ENCODE peak calls at places on chromosome 10, in eight cellular contexts. One of them, this sample, is unnamed.
A peak's percentile ranks its signal among the peaks of the same experiment; 100 is the strongest.

GRCh38 chr10:61356342-61356741 is 96.8 kb downstream of the TMEM26 start:
- DNase-seq in hepatic stellate cell: no peak
- DNase-seq in keratinocyte: no peak
- DNase-seq in ovary: no peak
- DNase-seq in Caki2: no peak
- DNase-seq in T-helper 22 cell: no peak
- DNase-seq in head of caudate nucleus: no peak
- DNase-seq in GM10248: no peak
- DNase-seq in this sample: no peak

GRCh38 chr10:10045765-10046028 is 972.0 kb upstream of the CELF2 start:
- DNase-seq in head of caudate nucleus: no peak
- DNase-seq in GM10248: no peak
- DNase-seq in Caki2: no peak
- DNase-seq in ovary: no peak
- DNase-seq in T-helper 22 cell: no peak
- DNase-seq in hepatic stellate cell: no peak
- DNase-seq in keratinocyte: no peak
- DNase-seq in this sample: no peak

GRCh38 chr10:121928528-121928884 is 675 bp upstream of the ATE1 start:
- DNase-seq in T-helper 22 cell: no peak
- DNase-seq in head of caudate nucleus: no peak
- DNase-seq in keratinocyte: no peak
- DNase-seq in GM10248: peak; percentile 37
- DNase-seq in Caki2: no peak
- DNase-seq in ovary: no peak
- DNase-seq in hepatic stellate cell: peak; percentile 20
- DNase-seq in this sample: no peak

GRCh38 chr10:12981570-12981969 is 19.9 kb downstream of the CCDC3 start:
- DNase-seq in keratinocyte: peak; percentile 21
- DNase-seq in GM10248: no peak
- DNase-seq in head of caudate nucleus: no peak
- DNase-seq in ovary: no peak
- DNase-seq in Caki2: peak; percentile 19
- DNase-seq in hepatic stellate cell: peak; percentile 17
- DNase-seq in T-helper 22 cell: no peak
- DNase-seq in this sample: no peak

GRCh38 chr10:6274040-6274439 is 71.3 kb downstream of the PFKFB3 start:
- DNase-seq in head of caudate nucleus: no peak
- DNase-seq in T-helper 22 cell: no peak
- DNase-seq in Caki2: no peak
- DNase-seq in GM10248: no peak
- DNase-seq in hepatic stellate cell: no peak
- DNase-seq in ovary: no peak
- DNase-seq in keratinocyte: no peak
- DNase-seq in this sample: no peak

GRCh38 chr10:4141471-4141870 is 356.5 kb upstream of the KLF6 start:
- DNase-seq in T-helper 22 cell: no peak
- DNase-seq in head of caudate nucleus: no peak
- DNase-seq in hepatic stellate cell: peak; percentile 9
- DNase-seq in GM10248: no peak
- DNase-seq in Caki2: peak; percentile 16
- DNase-seq in keratinocyte: no peak
- DNase-seq in ovary: no peak
- DNase-seq in this sample: no peak

GRCh38 chr10:63375458-63375857 is 90.3 kb downstream of the JMJD1C start:
- DNase-seq in head of caudate nucleus: no peak
- DNase-seq in hepatic stellate cell: no peak
- DNase-seq in GM10248: no peak
- DNase-seq in Caki2: no peak
- DNase-seq in keratinocyte: no peak
- DNase-seq in ovary: no peak
- DNase-seq in T-helper 22 cell: no peak
- DNase-seq in this sample: no peak

GRCh38 chr10:112716924-112717348 is 233.1 kb upstream of the TCF7L2 start:
- DNase-seq in hepatic stellate cell: no peak
- DNase-seq in GM10248: no peak
- DNase-seq in ovary: no peak
- DNase-seq in Caki2: peak; percentile 60
- DNase-seq in T-helper 22 cell: no peak
- DNase-seq in keratinocyte: no peak
- DNase-seq in head of caudate nucleus: no peak
- DNase-seq in this sample: no peak

GRCh38 chr10:72906446-72906845 is 12.9 kb downstream of the OIT3 start:
- DNase-seq in head of caudate nucleus: no peak
- DNase-seq in hepatic stellate cell: no peak
- DNase-seq in ovary: no peak
- DNase-seq in GM10248: no peak
- DNase-seq in T-helper 22 cell: no peak
- DNase-seq in keratinocyte: no peak
- DNase-seq in Caki2: no peak
- DNase-seq in this sample: no peak

GRCh38 chr10:29254123-29255046 is 34.5 kb upstream of the LYZL1 start:
- DNase-seq in hepatic stellate cell: peak; percentile 29
- DNase-seq in T-helper 22 cell: no peak
- DNase-seq in ovary: no peak
- DNase-seq in keratinocyte: no peak
- DNase-seq in head of caudate nucleus: no peak
- DNase-seq in Caki2: peak; percentile 62
- DNase-seq in GM10248: no peak
- DNase-seq in this sample: no peak

GRCh38 chr10:68154211-68154497 is 44.9 kb downstream of the MYPN start:
- DNase-seq in ovary: peak; percentile 77
- DNase-seq in T-helper 22 cell: no peak
- DNase-seq in keratinocyte: no peak
- DNase-seq in head of caudate nucleus: peak; percentile 59
- DNase-seq in hepatic stellate cell: peak; percentile 29
- DNase-seq in GM10248: no peak
- DNase-seq in Caki2: no peak
- DNase-seq in this sample: peak; percentile 13

GRCh38 chr10:43809211-43809930 is 160.7 kb upstream of the ZNF32 start:
- DNase-seq in Caki2: peak; percentile 84
- DNase-seq in GM10248: no peak
- DNase-seq in head of caudate nucleus: no peak
- DNase-seq in hepatic stellate cell: peak; percentile 80
- DNase-seq in ovary: no peak
- DNase-seq in T-helper 22 cell: no peak
- DNase-seq in keratinocyte: no peak
- DNase-seq in this sample: no peak

GRCh38 chr10:97468162-97468561 is 22.2 kb downstream of the ZDHHC16 start:
- DNase-seq in head of caudate nucleus: no peak
- DNase-seq in ovary: no peak
- DNase-seq in GM10248: no peak
- DNase-seq in keratinocyte: no peak
- DNase-seq in Caki2: no peak
- DNase-seq in hepatic stellate cell: no peak
- DNase-seq in T-helper 22 cell: no peak
- DNase-seq in this sample: no peak

GRCh38 chr10:72375173-72375572 is 20.5 kb upstream of the DNAJB12 start:
- DNase-seq in T-helper 22 cell: no peak
- DNase-seq in ovary: no peak
- DNase-seq in head of caudate nucleus: no peak
- DNase-seq in keratinocyte: no peak
- DNase-seq in Caki2: no peak
- DNase-seq in hepatic stellate cell: peak; percentile 24
- DNase-seq in GM10248: no peak
- DNase-seq in this sample: no peak

GRCh38 chr10:28120043-28120749 is 121.3 kb upstream of the ODAD2 start:
- DNase-seq in GM10248: no peak
- DNase-seq in Caki2: no peak
- DNase-seq in hepatic stellate cell: no peak
- DNase-seq in T-helper 22 cell: no peak
- DNase-seq in head of caudate nucleus: no peak
- DNase-seq in keratinocyte: no peak
- DNase-seq in ovary: peak; percentile 16
- DNase-seq in this sample: no peak

GRCh38 chr10:121900443-121901174 is 27.2 kb downstream of the ATE1 start:
- DNase-seq in T-helper 22 cell: no peak
- DNase-seq in GM10248: peak; percentile 60
- DNase-seq in Caki2: peak; percentile 49
- DNase-seq in ovary: no peak
- DNase-seq in keratinocyte: peak; percentile 7
- DNase-seq in hepatic stellate cell: peak; percentile 48
- DNase-seq in head of caudate nucleus: no peak
- DNase-seq in this sample: no peak

GRCh38 chr10:26733750-26734568 is 36.5 kb downstream of the PDSS1 start:
- DNase-seq in hepatic stellate cell: no peak
- DNase-seq in ovary: no peak
- DNase-seq in Caki2: no peak
- DNase-seq in keratinocyte: no peak
- DNase-seq in head of caudate nucleus: peak; percentile 39
- DNase-seq in T-helper 22 cell: no peak
- DNase-seq in GM10248: no peak
- DNase-seq in this sample: no peak

GRCh38 chr10:59971915-59972314 is 65.6 kb upstream of the CCDC6 start:
- DNase-seq in T-helper 22 cell: no peak
- DNase-seq in head of caudate nucleus: no peak
- DNase-seq in GM10248: no peak
- DNase-seq in keratinocyte: no peak
- DNase-seq in ovary: no peak
- DNase-seq in hepatic stellate cell: peak; percentile 12
- DNase-seq in Caki2: peak; percentile 47
- DNase-seq in this sample: no peak

GRCh38 chr10:132408367-132408781 is 11.4 kb downstream of the PWWP2B start:
- DNase-seq in head of caudate nucleus: no peak
- DNase-seq in ovary: peak; percentile 59
- DNase-seq in T-helper 22 cell: no peak
- DNase-seq in Caki2: no peak
- DNase-seq in keratinocyte: no peak
- DNase-seq in hepatic stellate cell: no peak
- DNase-seq in GM10248: no peak
- DNase-seq in this sample: no peak

GRCh38 chr10:120473593-120473992 is 16.6 kb downstream of the PLPP4 start:
- DNase-seq in hepatic stellate cell: no peak
- DNase-seq in keratinocyte: no peak
- DNase-seq in T-helper 22 cell: no peak
- DNase-seq in head of caudate nucleus: no peak
- DNase-seq in Caki2: no peak
- DNase-seq in GM10248: no peak
- DNase-seq in ovary: no peak
- DNase-seq in this sample: no peak

GRCh38 chr10:77350711-77351119 is 286.9 kb downstream of the KCNMA1 start:
- DNase-seq in Caki2: peak; percentile 92
- DNase-seq in keratinocyte: peak; percentile 97
- DNase-seq in hepatic stellate cell: peak; percentile 91
- DNase-seq in head of caudate nucleus: no peak
- DNase-seq in GM10248: no peak
- DNase-seq in ovary: no peak
- DNase-seq in T-helper 22 cell: no peak
- DNase-seq in this sample: peak; percentile 19

GRCh38 chr10:119405505-119405807 is 137.1 kb downstream of the RGS10 start:
- DNase-seq in ovary: no peak
- DNase-seq in GM10248: no peak
- DNase-seq in keratinocyte: no peak
- DNase-seq in T-helper 22 cell: no peak
- DNase-seq in hepatic stellate cell: no peak
- DNase-seq in head of caudate nucleus: no peak
- DNase-seq in Caki2: no peak
- DNase-seq in this sample: no peak

GRCh38 chr10:77970869-77971803 is 44.6 kb upstream of the DLG5 start:
- DNase-seq in head of caudate nucleus: no peak
- DNase-seq in GM10248: peak; percentile 40
- DNase-seq in hepatic stellate cell: peak; percentile 89
- DNase-seq in T-helper 22 cell: no peak
- DNase-seq in keratinocyte: no peak
- DNase-seq in ovary: peak; percentile 84
- DNase-seq in Caki2: no peak
- DNase-seq in this sample: no peak

GRCh38 chr10:123570898-123571515 is 95.1 kb upstream of the GPR26 start:
- DNase-seq in Caki2: no peak
- DNase-seq in ovary: no peak
- DNase-seq in head of caudate nucleus: no peak
- DNase-seq in hepatic stellate cell: no peak
- DNase-seq in T-helper 22 cell: no peak
- DNase-seq in GM10248: no peak
- DNase-seq in keratinocyte: no peak
- DNase-seq in this sample: no peak

GRCh38 chr10:62655337-62655994 is 149.1 kb upstream of the ADO start:
- DNase-seq in ovary: no peak
- DNase-seq in GM10248: peak; percentile 75
- DNase-seq in keratinocyte: no peak
- DNase-seq in head of caudate nucleus: no peak
- DNase-seq in Caki2: no peak
- DNase-seq in hepatic stellate cell: no peak
- DNase-seq in T-helper 22 cell: no peak
- DNase-seq in this sample: no peak

GRCh38 chr10:99605351-99605750 is 14.9 kb downstream of the SLC25A28 start:
- DNase-seq in head of caudate nucleus: no peak
- DNase-seq in T-helper 22 cell: no peak
- DNase-seq in keratinocyte: no peak
- DNase-seq in hepatic stellate cell: no peak
- DNase-seq in ovary: no peak
- DNase-seq in GM10248: no peak
- DNase-seq in Caki2: no peak
- DNase-seq in this sample: no peak

This sample was measured in occipital lobe.